ENCODE peak calls at places on chromosomes 16 and 17, in four cellular contexts. G, Y, R and U are unnamed samples.

GRCh38 chr16:19704321-19705130 is 13.5 kb downstream of the KNOP1 start:
- DNase-seq in R (no peak), Y (peak; percentile 16), G (peak; percentile 73), U (no peak)

GRCh38 chr17:77451894-77452852 is 311.4 kb downstream of the SEC14L1 start:
- DNase-seq in G (peak; percentile 89), Y (no peak), R (peak; percentile 93), U (peak; percentile 86)

GRCh38 chr17:8005951-8006730 is 3.7 kb downstream of the GUCY2D start:
- DNase-seq in G (no peak), Y (no peak), R (peak; percentile 57), U (no peak)

GRCh38 chr17:28710948-28711722 is 553 bp downstream of the PROCA1 start:
- DNase-seq in Y (peak; percentile 87), R (peak; percentile 99), G (peak; percentile 94), U (peak; percentile 98)

GRCh38 chr17:348012-348411 is 4.6 kb downstream of the RPH3AL start:
- DNase-seq in G (no peak), Y (no peak), R (no peak), U (no peak)

GRCh38 chr17:40612510-40613244 is 34.9 kb downstream of the SMARCE1 start:
- DNase-seq in Y (peak; percentile 8), R (no peak), G (peak; percentile 12), U (no peak)

GRCh38 chr17:80476877-80477646 is 655 bp upstream of the NPTX1 start:
- DNase-seq in R (peak; percentile 75), G (peak; percentile 33), Y (no peak), U (peak; percentile 60)

GRCh38 chr16:57516176-57516725 is 20.1 kb downstream of the CCDC102A start:
- DNase-seq in R (no peak), Y (no peak), G (no peak), U (no peak)

GRCh38 chr16:3879258-3879886 is 1.1 kb downstream of the CREBBP start:
- DNase-seq in R (peak; percentile 54), G (peak; percentile 63), Y (peak; percentile 10), U (peak; percentile 54)

GRCh38 chr17:83125515-83126274 is 46.3 kb downstream of the METRNL start:
- DNase-seq in G (peak; percentile 79), Y (no peak), R (no peak), U (no peak)

GRCh38 chr16:23024044-23024443 is 125.2 kb downstream of the USP31 start:
- DNase-seq in Y (no peak), G (no peak), R (no peak), U (no peak)

DNA sequence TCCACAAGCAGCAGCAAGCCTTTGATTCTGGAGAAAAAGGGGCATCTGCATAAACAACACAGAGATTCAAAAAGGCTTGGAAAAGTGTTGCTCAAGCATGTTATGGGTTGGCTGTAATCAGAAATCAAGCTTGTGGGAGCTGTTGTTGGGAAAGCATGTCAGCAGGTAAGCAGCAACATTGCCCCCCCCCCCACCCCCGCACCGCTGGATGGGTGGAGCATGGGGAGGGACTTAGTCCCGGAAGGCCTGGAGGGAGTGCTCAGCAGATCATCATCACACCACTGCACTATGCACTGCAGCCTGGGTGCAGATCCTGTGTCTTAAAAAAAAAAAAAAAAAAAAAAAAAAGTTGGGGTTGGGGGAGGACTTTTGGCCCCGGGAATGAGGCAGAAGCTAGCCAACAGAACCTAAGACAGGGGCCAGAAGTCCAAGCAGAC is 16.8 kb upstream of the AKAP1 start:
- DNase-seq in R (no peak), Y (no peak), G (no peak), U (no peak)
- TF ChIP-seq EZH2phosphoT487 in R (no peak), Y (no peak), G (no peak), U (no peak)

GRCh38 chr16:69424935-69425784 is 741 bp downstream of the CYB5B start:
- DNase-seq in Y (peak; percentile 3), R (peak; percentile 28), G (no peak), U (no peak)
- H3K79me2 ChIP-seq in Y (peaks cover 53% of the 10 kb centered on the region), R (peaks cover 57% of the 10 kb centered on the region), G (peaks cover 61% of the 10 kb centered on the region), U (peaks cover 56% of the 10 kb centered on the region)

DNA sequence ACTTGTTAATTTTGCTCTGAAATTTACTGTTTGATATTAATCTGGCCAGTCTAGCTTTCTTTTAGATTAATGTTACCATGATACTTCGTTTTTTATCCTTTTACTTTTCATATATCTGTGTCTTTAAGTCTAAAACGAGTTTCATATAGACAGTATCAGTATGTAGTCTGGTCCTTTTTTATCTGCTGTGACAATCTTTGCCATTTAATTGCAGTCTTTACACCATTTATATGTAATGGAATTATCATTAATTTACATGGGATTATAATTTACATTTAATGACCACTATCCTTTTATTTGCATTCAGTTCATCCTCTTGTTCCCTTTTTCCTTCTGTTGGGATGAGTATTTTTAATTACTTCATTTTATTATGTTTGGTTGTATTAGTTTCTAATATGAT is 243.5 kb downstream of the PRKCA start:
- DNase-seq in G (no peak), Y (no peak), R (no peak), U (no peak)
- H3K9ac ChIP-seq in G (no peak overlapping the region), Y (no peak overlapping the region), R (no peak overlapping the region), U (no peak overlapping the region)

DNA sequence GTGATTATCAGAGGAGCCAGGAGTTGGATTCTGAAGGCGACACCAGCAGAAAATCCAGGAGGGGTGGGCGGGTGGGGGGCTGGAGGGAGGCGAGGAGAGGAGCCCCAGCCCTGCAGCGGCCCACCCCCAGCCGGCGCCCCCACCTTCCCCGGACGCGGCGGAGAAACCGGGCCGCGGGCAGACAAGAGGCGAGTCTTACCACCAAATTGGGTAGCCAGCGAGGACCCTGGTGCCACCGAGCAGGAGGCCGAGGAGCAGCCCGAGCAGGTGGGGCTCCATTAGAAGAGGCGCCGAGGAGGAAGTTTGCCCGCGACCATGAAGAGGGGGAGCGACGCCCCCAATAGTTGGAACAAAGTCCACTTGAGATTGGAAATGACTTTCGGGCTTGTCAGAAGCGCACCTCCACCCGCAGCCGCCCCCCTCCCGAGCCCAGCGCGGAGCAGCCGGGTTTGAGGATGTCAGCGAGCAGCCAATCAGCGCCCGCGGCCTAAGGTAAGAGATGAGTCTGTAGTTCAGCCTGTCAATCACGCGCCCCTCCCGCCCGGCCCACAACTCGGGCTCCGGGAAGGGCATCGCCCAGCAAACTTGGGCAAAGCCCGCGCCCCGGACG is at the start of gene WNT3:
- DNase-seq in Y (no peak), G (no peak), R (peak; percentile 82), U (peak; percentile 82)
- TF ChIP-seq EZH2phosphoT487 in Y (no peak), G (no peak), R (no peak), U (no peak)

GRCh38 chr16:86224629-86225028 is 285.7 kb upstream of the FOXF1 start:
- DNase-seq in Y (no peak), G (no peak), R (no peak), U (no peak)
- H3K79me2 ChIP-seq in Y (no peaks in the 10 kb centered on the region), G (no peaks in the 10 kb centered on the region), R (no peaks in the 10 kb centered on the region), U (no peaks in the 10 kb centered on the region)